ENCODE peak calls at places on chromosomes 12 and 14, in six cellular contexts. N, A, U, Z, J and O are unnamed samples.

GRCh38 chr12:119446459-119446858 is 111.9 kb downstream of the CCDC60 start:
- DNase-seq in U (no peak), A (peak), J (no peak), N (no peak), Z (no peak), O (no peak)

GRCh38 chr14:101478796-101479410 is 82.4 kb upstream of the DIO3 start:
- DNase-seq in U (no peak), Z (no peak), J (no peak), N (no peak), A (no peak), O (peak)

GRCh38 chr12:113195598-113195997 is 10.1 kb downstream of the RITA1 start:
- DNase-seq in A (no peak), J (no peak), U (no peak), Z (no peak), N (no peak), O (no peak)

GRCh38 chr12:58365087-58365390 is 423.7 kb downstream of the ATP23 start:
- DNase-seq in U (no peak), A (no peak), N (no peak), J (no peak), Z (no peak), O (no peak)

GRCh38 chr12:42396473-42397259 is 70.7 kb downstream of the PPHLN1 start:
- DNase-seq in N (no peak), Z (no peak), A (no peak), J (no peak), U (no peak), O (no peak)

GRCh38 chr14:72824051-72824450 is 69.8 kb downstream of the DPF3 start:
- DNase-seq in Z (no peak), N (no peak), A (no peak), U (no peak), J (no peak), O (no peak)

GRCh38 chr12:96427269-96427729 is 27.1 kb upstream of the CDK17 start:
- DNase-seq in A (peak), N (no peak), J (no peak), U (no peak), Z (peak), O (peak)

GRCh38 chr12:9796346-9796745 is 30.9 kb upstream of the KLRF1 start:
- DNase-seq in Z (no peak), N (no peak), U (no peak), J (no peak), A (no peak), O (no peak)

GRCh38 chr12:32533971-32534590 is 134.7 kb downstream of the FGD4 start:
- DNase-seq in N (no peak), U (peak), A (peak), Z (peak), J (no peak), O (peak)

GRCh38 chr12:106392746-106393145 is 35.2 kb downstream of the POLR3B start:
- DNase-seq in U (no peak), Z (no peak), N (no peak), A (no peak), J (no peak), O (no peak)

DNA sequence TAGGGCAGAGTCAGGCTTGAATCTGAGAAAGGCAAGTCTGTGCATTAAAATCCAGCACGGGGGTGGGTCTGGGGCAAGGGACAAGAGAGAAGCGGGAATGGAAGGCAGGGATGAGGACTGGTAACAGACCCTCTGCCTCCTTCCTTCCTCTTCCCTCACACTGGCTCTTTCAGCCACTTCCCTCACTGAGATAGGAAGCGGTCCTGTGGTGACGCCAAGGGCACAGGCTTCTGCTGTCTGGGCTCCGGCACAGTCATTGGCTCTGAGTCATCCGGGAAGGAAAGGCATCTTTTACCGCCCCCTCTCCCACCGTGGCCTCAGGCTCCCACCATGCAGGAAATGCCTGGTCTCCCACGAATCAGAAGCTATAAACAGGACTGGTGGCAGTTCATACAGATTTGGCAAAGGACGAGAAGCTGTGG is 70.2 kb downstream of the ETV6 start:
- DNase-seq in Z (peak), N (no peak), J (no peak), U (no peak), A (no peak), O (no peak)
- TF ChIP-seq POLR2A in Z (no peak), N (no peak), J (peak), U (no peak), A (no peak), O (no peak)

GRCh38 chr12:63397807-63398206 is 246.8 kb upstream of the AVPR1A start:
- DNase-seq in J (no peak), N (no peak), Z (no peak), U (no peak), A (no peak), O (no peak)

GRCh38 chr12:63404611-63405010 is 253.6 kb upstream of the AVPR1A start:
- DNase-seq in J (no peak), A (no peak), U (no peak), Z (no peak), N (no peak), O (no peak)

GRCh38 chr12:63400318-63400717 is 249.3 kb upstream of the AVPR1A start:
- DNase-seq in J (no peak), A (no peak), Z (no peak), U (no peak), N (no peak), O (no peak)

GRCh38 chr12:63403256-63403655 is 252.3 kb upstream of the AVPR1A start:
- DNase-seq in Z (no peak), A (no peak), N (no peak), U (no peak), J (no peak), O (no peak)

GRCh38 chr12:63400746-63401145 is 249.7 kb upstream of the AVPR1A start:
- DNase-seq in Z (no peak), U (no peak), A (peak), N (no peak), J (no peak), O (no peak)
- TF ChIP-seq EP300 in Z (no peak), U (no peak), A (no peak), N (no peak), J (no peak), O (no peak)

GRCh38 chr14:75523771-75524171 is 1.5 kb downstream of the BATF start:
- DNase-seq in N (peak), Z (no peak), J (no peak), U (no peak), A (no peak), O (no peak)
- H3K4me3 ChIP-seq in N (no peak), Z (no peak), J (peak), U (no peak), A (no peak), O (peak)

GRCh38 chr14:102508410-102508773 is 1.2 kb downstream of the ANKRD9 start:
- DNase-seq in Z (peak), U (no peak), J (no peak), N (no peak), A (peak), O (peak)
- TF ChIP-seq POLR2A in Z (peak), U (no peak), J (no peak), N (peak), A (no peak), O (no peak)

GRCh38 chr12:92928431-92928961 is 599 bp downstream of the EEA1 start:
- DNase-seq in U (peak), J (no peak), A (peak), N (no peak), Z (peak), O (no peak)

GRCh38 chr12:92927436-92928116 is 1.5 kb downstream of the EEA1 start:
- DNase-seq in A (peak), U (no peak), N (no peak), Z (no peak), J (no peak), O (no peak)

GRCh38 chr12:92930421-92930820 is 1.3 kb upstream of the EEA1 start:
- DNase-seq in J (no peak), N (no peak), Z (no peak), A (no peak), U (no peak), O (no peak)

GRCh38 chr12:92929957-92930356 is 862 bp upstream of the EEA1 start:
- DNase-seq in J (no peak), A (peak), N (no peak), Z (no peak), U (no peak), O (no peak)

DNA sequence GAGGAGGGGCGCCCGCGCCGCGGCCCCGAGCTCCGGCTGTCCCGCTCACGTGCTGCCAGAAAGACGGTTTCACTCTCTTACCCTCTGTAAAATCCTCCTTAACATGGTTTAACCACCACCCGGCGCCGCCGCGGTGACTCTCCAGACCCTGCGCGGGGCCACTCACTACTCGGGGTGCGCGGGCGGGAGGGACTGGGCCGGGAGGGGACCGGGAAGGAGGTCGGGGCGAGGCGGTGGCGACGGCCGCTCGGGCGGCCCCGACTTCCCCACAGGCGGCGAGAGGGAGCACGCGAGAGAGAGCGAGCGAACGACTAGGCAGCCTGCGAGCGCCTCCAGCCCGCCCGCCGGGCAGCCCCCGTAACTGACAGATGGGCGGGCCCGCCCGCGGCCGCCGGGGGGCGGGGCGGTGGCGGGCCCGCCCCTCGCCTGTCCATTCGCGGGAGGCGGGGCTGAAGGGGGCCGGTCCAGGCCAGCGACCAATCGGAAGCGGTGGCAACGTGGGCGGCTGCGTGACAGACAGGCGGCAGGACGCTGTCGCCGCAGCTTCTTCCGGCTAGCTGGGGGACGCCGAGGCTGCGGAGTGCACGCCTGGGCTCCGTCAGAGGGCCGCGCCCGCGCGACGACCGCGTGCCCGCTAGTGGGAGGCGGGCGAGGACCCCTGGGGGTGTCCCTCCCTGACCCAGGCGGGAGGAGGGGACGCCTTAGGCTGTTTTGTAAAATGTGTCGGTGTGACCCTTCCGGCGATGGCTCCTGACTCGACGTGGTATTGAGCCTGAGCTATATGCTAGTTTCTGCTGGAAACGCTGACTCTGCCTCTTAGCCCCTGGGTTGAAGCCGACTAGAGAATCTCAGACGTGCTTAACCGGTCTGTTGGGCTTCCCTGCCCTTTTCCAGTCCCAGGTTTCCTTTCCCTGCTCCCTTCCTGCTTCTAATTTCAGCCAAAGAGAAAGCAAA is at the start of gene EEA1:
- DNase-seq in U (peak), A (peak), Z (peak), J (peak), N (peak), O (peak)
- TF ChIP-seq EP300 in U (peak), A (no peak), Z (peak), J (peak), N (no peak), O (no peak)

GRCh38 chr14:84254205-84254788 is 1275.6 kb upstream of the FLRT2 start:
- DNase-seq in N (no peak), A (no peak), J (no peak), U (no peak), Z (no peak), O (no peak)
- H3K4me3 ChIP-seq in N (no peak), A (no peak), J (no peak), U (no peak), Z (no peak), O (no peak)

DNA sequence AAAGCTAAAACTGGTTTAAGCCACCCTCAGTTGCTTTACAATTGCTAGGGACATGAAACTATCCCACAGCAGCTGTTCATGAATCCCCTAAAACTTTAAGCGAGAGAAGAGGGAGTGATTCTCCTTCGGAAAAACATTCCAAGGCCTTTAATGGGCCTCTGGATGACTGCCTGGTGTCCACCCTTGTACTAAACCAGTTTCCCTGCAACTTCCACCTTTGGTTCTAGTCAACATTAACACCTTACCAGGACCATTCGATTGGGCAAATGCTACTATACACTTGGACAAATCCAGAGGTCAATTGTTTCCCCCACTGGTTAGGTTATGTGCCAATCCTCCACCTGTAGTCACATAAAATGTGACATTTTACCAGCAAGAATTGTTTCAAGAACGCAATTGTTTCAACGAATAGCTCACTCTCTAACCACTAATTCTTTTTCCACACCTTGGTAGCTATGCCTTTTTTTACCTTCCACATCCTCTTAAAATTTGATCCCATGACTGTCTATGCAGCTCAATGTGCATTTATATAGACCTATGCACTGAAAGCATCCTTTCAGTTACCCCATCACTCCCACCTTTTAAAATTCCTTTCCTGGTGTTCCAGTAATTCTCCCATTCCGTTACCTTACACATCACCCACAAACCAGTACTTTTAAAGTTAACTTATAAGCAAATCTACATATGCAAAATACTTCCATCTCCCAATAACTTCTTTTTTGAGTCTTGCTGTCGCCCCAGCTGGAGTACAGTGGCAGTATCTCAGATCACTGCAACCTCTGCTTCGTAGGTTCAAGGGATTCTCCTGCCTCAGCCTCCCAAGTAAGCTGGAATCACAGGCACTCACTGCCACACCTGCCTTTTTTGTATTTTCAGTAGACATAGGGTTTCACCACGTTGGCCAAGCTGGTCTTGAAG is 3.6 kb downstream of the UBC start:
- DNase-seq in N (no peak), Z (no peak), U (no peak), J (no peak), A (peak), O (no peak)
- TF ChIP-seq POLR2A in N (peak), Z (peak), U (no peak), J (peak), A (peak), O (peak)

DNA sequence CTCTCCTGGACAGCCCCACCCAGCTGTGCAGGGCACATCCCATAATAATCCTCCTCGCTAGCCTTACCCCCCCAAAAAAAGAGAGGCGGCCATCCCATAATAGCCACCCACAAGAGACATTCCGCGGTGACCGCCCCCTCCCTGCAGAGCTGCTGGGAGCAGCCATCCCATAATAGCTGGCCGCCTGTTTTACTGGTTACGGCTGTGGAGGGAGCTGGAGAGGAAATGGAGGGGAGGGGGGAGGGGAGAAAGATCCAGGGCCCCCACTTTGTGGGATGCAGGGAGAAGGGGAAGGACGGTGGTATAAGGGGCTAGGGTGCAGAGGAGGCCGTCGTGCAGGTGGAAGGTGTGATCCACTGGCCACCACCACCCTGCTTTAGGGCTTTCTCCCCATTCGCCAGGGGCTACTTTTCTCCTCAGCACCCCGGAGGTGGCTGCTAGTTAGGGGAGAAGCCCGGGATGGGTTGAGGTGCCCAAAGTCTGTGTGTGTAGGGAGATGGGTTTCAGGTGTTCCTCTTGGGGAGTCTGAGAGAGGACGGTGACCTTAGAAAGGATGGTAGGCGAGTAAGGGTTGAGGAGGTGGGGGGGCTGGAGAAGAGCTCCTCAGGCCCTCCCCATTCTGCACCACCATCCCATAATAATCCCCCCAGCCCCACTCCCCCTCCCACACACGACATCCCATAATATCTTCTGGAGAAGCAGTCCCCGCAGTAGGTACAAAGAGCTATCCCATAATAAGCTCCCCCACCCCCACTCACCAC is 6.0 kb upstream of the CHD4 start:
- DNase-seq in U (peak), N (no peak), A (no peak), J (no peak), Z (peak), O (peak)
- TF ChIP-seq EP300 in U (peak), N (no peak), A (no peak), J (no peak), Z (no peak), O (no peak)

GRCh38 chr12:98420403-98420800 is 95.0 kb upstream of the TMPO start:
- DNase-seq in J (no peak), U (no peak), Z (no peak), N (peak), A (no peak), O (no peak)
- H3K4me3 ChIP-seq in J (no peak), U (no peak), Z (no peak), N (no peak), A (no peak), O (no peak)

GRCh38 chr12:6763380-6763779 is 2.8 kb upstream of the PTMS start:
- DNase-seq in N (no peak), U (no peak), A (no peak), J (no peak), Z (no peak), O (no peak)

GRCh38 chr12:6765048-6765633 is 1.0 kb upstream of the PTMS start:
- DNase-seq in U (no peak), J (no peak), Z (no peak), N (no peak), A (peak), O (no peak)

GRCh38 chr12:6765634-6766581 is at the start of gene PTMS:
- DNase-seq in N (peak), J (no peak), U (peak), Z (peak), A (peak), O (peak)

GRCh38 chr12:6761849-6762248 is 4.3 kb upstream of the PTMS start:
- DNase-seq in A (no peak), U (no peak), N (no peak), Z (no peak), J (no peak), O (no peak)

GRCh38 chr12:6764011-6764828 is 1.9 kb upstream of the PTMS start:
- DNase-seq in A (peak), U (peak), Z (peak), N (peak), J (peak), O (peak)
- TF ChIP-seq POLR2A in A (peak), U (peak), Z (no peak), N (no peak), J (no peak), O (no peak)